ENCODE peak calls at places on chromosome 14, in four cellular contexts. R is neural progenitor cell; S is GM12892; J is activated naive CD4-positive, alpha-beta T cell treated with anti-CD3 and anti-CD28 coated beads, Interleukin-2, amount 10 ng/mL, durations not matched to agents 7 days and 5 days. M is an unnamed sample.

GRCh38 chr14:54902521-54903420 is at the start of gene GCH1:
- DNase-seq in R (peak; percentile 91), S (peak; percentile 64), J (peak; percentile 83), M (peak; percentile 59)

GRCh38 chr14:34699873-34700621 is 14.3 kb downstream of the CFL2 start:
- DNase-seq in R (no peak), S (no peak), J (no peak), M (no peak)

GRCh38 chr14:60189923-60190840 is 25.0 kb upstream of the DHRS7 start:
- DNase-seq in R (no peak), S (no peak), J (no peak), M (no peak)

GRCh38 chr14:50954811-50955372 is 10.6 kb upstream of the PYGL start:
- DNase-seq in R (peak; percentile 30), S (no peak), J (no peak), M (peak; percentile 41)

GRCh38 chr14:69270097-69270496 is 10.1 kb downstream of the GALNT16 start:
- DNase-seq in R (no peak), S (no peak), J (no peak), M (no peak)

GRCh38 chr14:48304729-48305128 is 629.3 kb upstream of the MDGA2 start:
- DNase-seq in R (no peak), S (no peak), J (no peak), M (no peak)

GRCh38 chr14:23562822-23563472 is 4.6 kb downstream of the AP1G2 start:
- DNase-seq in R (peak; percentile 81), S (no peak), J (peak; percentile 72), M (peak; percentile 49)

GRCh38 chr14:69349091-69349777 is 48.9 kb downstream of the ERH start:
- DNase-seq in R (no peak), S (no peak), J (no peak), M (no peak)

GRCh38 chr14:73273799-73274198 is 36.5 kb downstream of the PAPLN start:
- DNase-seq in R (no peak), S (no peak), J (no peak), M (no peak)

GRCh38 chr14:104680806-104681688 is 8.4 kb upstream of the INF2 start:
- DNase-seq in R (peak; percentile 52), S (no peak), J (no peak), M (no peak)

GRCh38 chr14:56120091-56120632 is 2.0 kb downstream of the PELI2 start:
- DNase-seq in R (peak; percentile 45), S (no peak), J (no peak), M (peak; percentile 58)

GRCh38 chr14:84446250-84446649 is 1083.7 kb upstream of the FLRT2 start:
- DNase-seq in R (no peak), S (no peak), J (no peak), M (no peak)

M was measured in Jurkat, Clone E6-1.